ENCODE peak calls at places on chromosomes 16 and 17, in six cellular contexts. One of them, this sample, is unnamed.

GRCh38 chr16:49019826-49020401 is 261.7 kb downstream of the CBLN1 start:
- DNase-seq in C1 segment of cervical spinal cord: no peak
- DNase-seq in neural crest cell: no peak
- DNase-seq in stimulated activated naive B cell treated with anti-CD40 and anti-IgM and Interleukin-4, amounts not matched to agents 10 μg/mL and 1 μg/mL and 100 μg/mL, for 72 hours: no peak
- DNase-seq in amniotic epithelial cell: no peak
- DNase-seq in EL: no peak
- DNase-seq in this sample: no peak

GRCh38 chr16:85428168-85428898 is 184.8 kb upstream of the GSE1 start:
- DNase-seq in C1 segment of cervical spinal cord: no peak
- DNase-seq in neural crest cell: no peak
- DNase-seq in stimulated activated naive B cell treated with anti-CD40 and anti-IgM and Interleukin-4, amounts not matched to agents 10 μg/mL and 1 μg/mL and 100 μg/mL, for 72 hours: no peak
- DNase-seq in amniotic epithelial cell: no peak
- DNase-seq in EL: no peak
- DNase-seq in this sample: peak

GRCh38 chr16:84583995-84584394 is 33.9 kb downstream of the COTL1 start:
- DNase-seq in C1 segment of cervical spinal cord: peak
- DNase-seq in neural crest cell: no peak
- DNase-seq in stimulated activated naive B cell treated with anti-CD40 and anti-IgM and Interleukin-4, amounts not matched to agents 10 μg/mL and 1 μg/mL and 100 μg/mL, for 72 hours: no peak
- DNase-seq in amniotic epithelial cell: no peak
- DNase-seq in EL: no peak
- DNase-seq in this sample: no peak

GRCh38 chr16:89506791-89507191 is 1.4 kb upstream of the SPG7 start:
- DNase-seq in C1 segment of cervical spinal cord: no peak
- DNase-seq in neural crest cell: no peak
- DNase-seq in stimulated activated naive B cell treated with anti-CD40 and anti-IgM and Interleukin-4, amounts not matched to agents 10 μg/mL and 1 μg/mL and 100 μg/mL, for 72 hours: no peak
- DNase-seq in amniotic epithelial cell: peak
- DNase-seq in EL: peak
- DNase-seq in this sample: no peak

GRCh38 chr17:5325851-5326250 is 43.8 kb downstream of the RABEP1 start:
- DNase-seq in C1 segment of cervical spinal cord: no peak
- DNase-seq in neural crest cell: no peak
- DNase-seq in stimulated activated naive B cell treated with anti-CD40 and anti-IgM and Interleukin-4, amounts not matched to agents 10 μg/mL and 1 μg/mL and 100 μg/mL, for 72 hours: no peak
- DNase-seq in amniotic epithelial cell: no peak
- DNase-seq in EL: no peak
- DNase-seq in this sample: no peak

GRCh38 chr17:61251939-61252865 is 147.4 kb upstream of the TBX2 start:
- DNase-seq in C1 segment of cervical spinal cord: peak
- DNase-seq in neural crest cell: no peak
- DNase-seq in stimulated activated naive B cell treated with anti-CD40 and anti-IgM and Interleukin-4, amounts not matched to agents 10 μg/mL and 1 μg/mL and 100 μg/mL, for 72 hours: peak
- DNase-seq in amniotic epithelial cell: peak
- DNase-seq in EL: peak
- DNase-seq in this sample: peak

GRCh38 chr17:42281571-42282096 is 5.4 kb upstream of the STAT5B start:
- DNase-seq in C1 segment of cervical spinal cord: no peak
- DNase-seq in neural crest cell: no peak
- DNase-seq in stimulated activated naive B cell treated with anti-CD40 and anti-IgM and Interleukin-4, amounts not matched to agents 10 μg/mL and 1 μg/mL and 100 μg/mL, for 72 hours: no peak
- DNase-seq in amniotic epithelial cell: no peak
- DNase-seq in EL: no peak
- DNase-seq in this sample: no peak

GRCh38 chr16:23608194-23608593 is 12.1 kb upstream of the NDUFAB1 start:
- DNase-seq in C1 segment of cervical spinal cord: no peak
- DNase-seq in neural crest cell: no peak
- DNase-seq in stimulated activated naive B cell treated with anti-CD40 and anti-IgM and Interleukin-4, amounts not matched to agents 10 μg/mL and 1 μg/mL and 100 μg/mL, for 72 hours: no peak
- DNase-seq in amniotic epithelial cell: peak
- DNase-seq in EL: peak
- DNase-seq in this sample: peak

GRCh38 chr17:74864866-74865395 is 5.2 kb upstream of the GRIN2C start:
- DNase-seq in C1 segment of cervical spinal cord: peak
- DNase-seq in neural crest cell: peak
- DNase-seq in stimulated activated naive B cell treated with anti-CD40 and anti-IgM and Interleukin-4, amounts not matched to agents 10 μg/mL and 1 μg/mL and 100 μg/mL, for 72 hours: peak
- DNase-seq in amniotic epithelial cell: peak
- DNase-seq in EL: peak
- DNase-seq in this sample: peak

GRCh38 chr16:76428858-76429257 is 151.7 kb downstream of the CNTNAP4 start:
- DNase-seq in C1 segment of cervical spinal cord: no peak
- DNase-seq in neural crest cell: no peak
- DNase-seq in stimulated activated naive B cell treated with anti-CD40 and anti-IgM and Interleukin-4, amounts not matched to agents 10 μg/mL and 1 μg/mL and 100 μg/mL, for 72 hours: no peak
- DNase-seq in amniotic epithelial cell: peak
- DNase-seq in EL: no peak
- DNase-seq in this sample: no peak

GRCh38 chr16:84699147-84699711 is 571 bp upstream of the USP10 start:
- DNase-seq in C1 segment of cervical spinal cord: no peak
- DNase-seq in neural crest cell: no peak
- DNase-seq in stimulated activated naive B cell treated with anti-CD40 and anti-IgM and Interleukin-4, amounts not matched to agents 10 μg/mL and 1 μg/mL and 100 μg/mL, for 72 hours: no peak
- DNase-seq in amniotic epithelial cell: no peak
- DNase-seq in EL: peak
- DNase-seq in this sample: no peak

GRCh38 chr17:78535285-78536197 is 41.7 kb downstream of the DNAH17 start:
- DNase-seq in C1 segment of cervical spinal cord: no peak
- DNase-seq in neural crest cell: no peak
- DNase-seq in stimulated activated naive B cell treated with anti-CD40 and anti-IgM and Interleukin-4, amounts not matched to agents 10 μg/mL and 1 μg/mL and 100 μg/mL, for 72 hours: no peak
- DNase-seq in amniotic epithelial cell: no peak
- DNase-seq in EL: no peak
- DNase-seq in this sample: no peak

GRCh38 chr16:86609115-86609514 is 30.8 kb downstream of the FOXL1 start:
- DNase-seq in C1 segment of cervical spinal cord: no peak
- DNase-seq in neural crest cell: no peak
- DNase-seq in stimulated activated naive B cell treated with anti-CD40 and anti-IgM and Interleukin-4, amounts not matched to agents 10 μg/mL and 1 μg/mL and 100 μg/mL, for 72 hours: no peak
- DNase-seq in amniotic epithelial cell: peak
- DNase-seq in EL: peak
- DNase-seq in this sample: peak

GRCh38 chr16:89167425-89167941 is 4.1 kb upstream of the CDH15 start:
- DNase-seq in C1 segment of cervical spinal cord: peak
- DNase-seq in neural crest cell: peak
- DNase-seq in stimulated activated naive B cell treated with anti-CD40 and anti-IgM and Interleukin-4, amounts not matched to agents 10 μg/mL and 1 μg/mL and 100 μg/mL, for 72 hours: peak
- DNase-seq in amniotic epithelial cell: peak
- DNase-seq in EL: peak
- DNase-seq in this sample: peak

GRCh38 chr17:68910256-68910705 is 44.9 kb downstream of the ABCA8 start:
- DNase-seq in C1 segment of cervical spinal cord: peak
- DNase-seq in neural crest cell: no peak
- DNase-seq in stimulated activated naive B cell treated with anti-CD40 and anti-IgM and Interleukin-4, amounts not matched to agents 10 μg/mL and 1 μg/mL and 100 μg/mL, for 72 hours: no peak
- DNase-seq in amniotic epithelial cell: peak
- DNase-seq in EL: peak
- DNase-seq in this sample: peak

GRCh38 chr16:90046971-90047713 is 27.9 kb upstream of the DBNDD1 start:
- DNase-seq in C1 segment of cervical spinal cord: no peak
- DNase-seq in neural crest cell: peak
- DNase-seq in stimulated activated naive B cell treated with anti-CD40 and anti-IgM and Interleukin-4, amounts not matched to agents 10 μg/mL and 1 μg/mL and 100 μg/mL, for 72 hours: no peak
- DNase-seq in amniotic epithelial cell: peak
- DNase-seq in EL: peak
- DNase-seq in this sample: peak

GRCh38 chr17:2123467-2124251 is 68.8 kb downstream of the HIC1 start:
- DNase-seq in C1 segment of cervical spinal cord: peak
- DNase-seq in neural crest cell: no peak
- DNase-seq in stimulated activated naive B cell treated with anti-CD40 and anti-IgM and Interleukin-4, amounts not matched to agents 10 μg/mL and 1 μg/mL and 100 μg/mL, for 72 hours: no peak
- DNase-seq in amniotic epithelial cell: peak
- DNase-seq in EL: peak
- DNase-seq in this sample: peak

GRCh38 chr17:5711344-5711743 is 127.0 kb upstream of the NLRP1 start:
- DNase-seq in C1 segment of cervical spinal cord: no peak
- DNase-seq in neural crest cell: no peak
- DNase-seq in stimulated activated naive B cell treated with anti-CD40 and anti-IgM and Interleukin-4, amounts not matched to agents 10 μg/mL and 1 μg/mL and 100 μg/mL, for 72 hours: no peak
- DNase-seq in amniotic epithelial cell: no peak
- DNase-seq in EL: no peak
- DNase-seq in this sample: no peak

GRCh38 chr17:77409282-77410161 is 268.8 kb downstream of the SEC14L1 start:
- DNase-seq in C1 segment of cervical spinal cord: peak
- DNase-seq in neural crest cell: peak
- DNase-seq in stimulated activated naive B cell treated with anti-CD40 and anti-IgM and Interleukin-4, amounts not matched to agents 10 μg/mL and 1 μg/mL and 100 μg/mL, for 72 hours: no peak
- DNase-seq in amniotic epithelial cell: peak
- DNase-seq in EL: peak
- DNase-seq in this sample: peak

GRCh38 chr17:45325810-45326209 is 9.0 kb upstream of the MAP3K14 start:
- DNase-seq in C1 segment of cervical spinal cord: no peak
- DNase-seq in neural crest cell: no peak
- DNase-seq in stimulated activated naive B cell treated with anti-CD40 and anti-IgM and Interleukin-4, amounts not matched to agents 10 μg/mL and 1 μg/mL and 100 μg/mL, for 72 hours: no peak
- DNase-seq in amniotic epithelial cell: no peak
- DNase-seq in EL: peak
- DNase-seq in this sample: no peak

GRCh38 chr16:83118365-83118764 is 491.6 kb downstream of the CDH13 start:
- DNase-seq in C1 segment of cervical spinal cord: no peak
- DNase-seq in neural crest cell: no peak
- DNase-seq in stimulated activated naive B cell treated with anti-CD40 and anti-IgM and Interleukin-4, amounts not matched to agents 10 μg/mL and 1 μg/mL and 100 μg/mL, for 72 hours: no peak
- DNase-seq in amniotic epithelial cell: no peak
- DNase-seq in EL: peak
- DNase-seq in this sample: no peak

GRCh38 chr17:4786516-4786915 is 352 bp upstream of the VMO1 start:
- DNase-seq in C1 segment of cervical spinal cord: no peak
- DNase-seq in neural crest cell: no peak
- DNase-seq in stimulated activated naive B cell treated with anti-CD40 and anti-IgM and Interleukin-4, amounts not matched to agents 10 μg/mL and 1 μg/mL and 100 μg/mL, for 72 hours: no peak
- DNase-seq in amniotic epithelial cell: no peak
- DNase-seq in EL: no peak
- DNase-seq in this sample: no peak

GRCh38 chr17:80908776-80909175 is 82.9 kb upstream of the CHMP6 start:
- DNase-seq in C1 segment of cervical spinal cord: no peak
- DNase-seq in neural crest cell: no peak
- DNase-seq in stimulated activated naive B cell treated with anti-CD40 and anti-IgM and Interleukin-4, amounts not matched to agents 10 μg/mL and 1 μg/mL and 100 μg/mL, for 72 hours: no peak
- DNase-seq in amniotic epithelial cell: no peak
- DNase-seq in EL: no peak
- DNase-seq in this sample: no peak

GRCh38 chr17:58487589-58488427 is at the start of gene HSF5:
- DNase-seq in C1 segment of cervical spinal cord: no peak
- DNase-seq in neural crest cell: no peak
- DNase-seq in stimulated activated naive B cell treated with anti-CD40 and anti-IgM and Interleukin-4, amounts not matched to agents 10 μg/mL and 1 μg/mL and 100 μg/mL, for 72 hours: peak
- DNase-seq in amniotic epithelial cell: no peak
- DNase-seq in EL: no peak
- DNase-seq in this sample: peak

GRCh38 chr17:58390884-58391283 is 26.4 kb downstream of the RNF43 start:
- DNase-seq in C1 segment of cervical spinal cord: no peak
- DNase-seq in neural crest cell: no peak
- DNase-seq in stimulated activated naive B cell treated with anti-CD40 and anti-IgM and Interleukin-4, amounts not matched to agents 10 μg/mL and 1 μg/mL and 100 μg/mL, for 72 hours: no peak
- DNase-seq in amniotic epithelial cell: no peak
- DNase-seq in EL: no peak
- DNase-seq in this sample: no peak

GRCh38 chr17:8326591-8327583 is 12.8 kb upstream of the ODF4 start:
- DNase-seq in C1 segment of cervical spinal cord: no peak
- DNase-seq in neural crest cell: peak
- DNase-seq in stimulated activated naive B cell treated with anti-CD40 and anti-IgM and Interleukin-4, amounts not matched to agents 10 μg/mL and 1 μg/mL and 100 μg/mL, for 72 hours: peak
- DNase-seq in amniotic epithelial cell: peak
- DNase-seq in EL: peak
- DNase-seq in this sample: peak

GRCh38 chr17:52096056-52096455 is 62.5 kb downstream of the CA10 start:
- DNase-seq in C1 segment of cervical spinal cord: no peak
- DNase-seq in neural crest cell: no peak
- DNase-seq in stimulated activated naive B cell treated with anti-CD40 and anti-IgM and Interleukin-4, amounts not matched to agents 10 μg/mL and 1 μg/mL and 100 μg/mL, for 72 hours: no peak
- DNase-seq in amniotic epithelial cell: no peak
- DNase-seq in EL: no peak
- DNase-seq in this sample: no peak

GRCh38 chr16:29025735-29026134 is 40.9 kb downstream of the LAT start:
- DNase-seq in C1 segment of cervical spinal cord: no peak
- DNase-seq in neural crest cell: no peak
- DNase-seq in stimulated activated naive B cell treated with anti-CD40 and anti-IgM and Interleukin-4, amounts not matched to agents 10 μg/mL and 1 μg/mL and 100 μg/mL, for 72 hours: no peak
- DNase-seq in amniotic epithelial cell: no peak
- DNase-seq in EL: no peak
- DNase-seq in this sample: no peak

GRCh38 chr17:55783684-55784245 is 32.9 kb downstream of the PCTP start:
- DNase-seq in C1 segment of cervical spinal cord: no peak
- DNase-seq in neural crest cell: no peak
- DNase-seq in stimulated activated naive B cell treated with anti-CD40 and anti-IgM and Interleukin-4, amounts not matched to agents 10 μg/mL and 1 μg/mL and 100 μg/mL, for 72 hours: no peak
- DNase-seq in amniotic epithelial cell: peak
- DNase-seq in EL: peak
- DNase-seq in this sample: peak

GRCh38 chr16:81214745-81215166 is 23.7 kb upstream of the BCO1 start:
- DNase-seq in C1 segment of cervical spinal cord: no peak
- DNase-seq in neural crest cell: no peak
- DNase-seq in stimulated activated naive B cell treated with anti-CD40 and anti-IgM and Interleukin-4, amounts not matched to agents 10 μg/mL and 1 μg/mL and 100 μg/mL, for 72 hours: no peak
- DNase-seq in amniotic epithelial cell: peak
- DNase-seq in EL: peak
- DNase-seq in this sample: peak

GRCh38 chr17:56598471-56598870 is 5.0 kb downstream of the NOG start:
- DNase-seq in C1 segment of cervical spinal cord: no peak
- DNase-seq in neural crest cell: no peak
- DNase-seq in stimulated activated naive B cell treated with anti-CD40 and anti-IgM and Interleukin-4, amounts not matched to agents 10 μg/mL and 1 μg/mL and 100 μg/mL, for 72 hours: no peak
- DNase-seq in amniotic epithelial cell: no peak
- DNase-seq in EL: peak
- DNase-seq in this sample: no peak

GRCh38 chr17:27954521-27955495 is 61.6 kb upstream of the LYRM9 start:
- DNase-seq in C1 segment of cervical spinal cord: no peak
- DNase-seq in neural crest cell: no peak
- DNase-seq in stimulated activated naive B cell treated with anti-CD40 and anti-IgM and Interleukin-4, amounts not matched to agents 10 μg/mL and 1 μg/mL and 100 μg/mL, for 72 hours: no peak
- DNase-seq in amniotic epithelial cell: no peak
- DNase-seq in EL: no peak
- DNase-seq in this sample: no peak

GRCh38 chr16:71540-72341 is 690 bp downstream of the RHBDF1 start:
- DNase-seq in C1 segment of cervical spinal cord: peak
- DNase-seq in neural crest cell: peak
- DNase-seq in stimulated activated naive B cell treated with anti-CD40 and anti-IgM and Interleukin-4, amounts not matched to agents 10 μg/mL and 1 μg/mL and 100 μg/mL, for 72 hours: no peak
- DNase-seq in amniotic epithelial cell: peak
- DNase-seq in EL: peak
- DNase-seq in this sample: peak

GRCh38 chr16:528111-529011 is 849 bp downstream of the CAPN15 start:
- DNase-seq in C1 segment of cervical spinal cord: no peak
- DNase-seq in neural crest cell: no peak
- DNase-seq in stimulated activated naive B cell treated with anti-CD40 and anti-IgM and Interleukin-4, amounts not matched to agents 10 μg/mL and 1 μg/mL and 100 μg/mL, for 72 hours: no peak
- DNase-seq in amniotic epithelial cell: peak
- DNase-seq in EL: peak
- DNase-seq in this sample: peak

GRCh38 chr16:29989111-29989858 is 6.1 kb downstream of the HIRIP3 start:
- DNase-seq in C1 segment of cervical spinal cord: no peak
- DNase-seq in neural crest cell: no peak
- DNase-seq in stimulated activated naive B cell treated with anti-CD40 and anti-IgM and Interleukin-4, amounts not matched to agents 10 μg/mL and 1 μg/mL and 100 μg/mL, for 72 hours: no peak
- DNase-seq in amniotic epithelial cell: no peak
- DNase-seq in EL: no peak
- DNase-seq in this sample: no peak

GRCh38 chr17:77323413-77324171 is 182.8 kb downstream of the SEC14L1 start:
- DNase-seq in C1 segment of cervical spinal cord: no peak
- DNase-seq in neural crest cell: no peak
- DNase-seq in stimulated activated naive B cell treated with anti-CD40 and anti-IgM and Interleukin-4, amounts not matched to agents 10 μg/mL and 1 μg/mL and 100 μg/mL, for 72 hours: peak
- DNase-seq in amniotic epithelial cell: peak
- DNase-seq in EL: peak
- DNase-seq in this sample: peak

GRCh38 chr17:8105957-8106398 is 12.3 kb downstream of the ALOXE3 start:
- DNase-seq in C1 segment of cervical spinal cord: no peak
- DNase-seq in neural crest cell: no peak
- DNase-seq in stimulated activated naive B cell treated with anti-CD40 and anti-IgM and Interleukin-4, amounts not matched to agents 10 μg/mL and 1 μg/mL and 100 μg/mL, for 72 hours: no peak
- DNase-seq in amniotic epithelial cell: peak
- DNase-seq in EL: peak
- DNase-seq in this sample: no peak